ENCODE peak calls at places on chromosomes 3 and 15, in nine cellular contexts. W, J, I, B, X, K, S, D and T are unnamed samples.

GRCh38 chr3:49718419-49719213 is 868 bp downstream of the AMIGO3 start:
- DNase-seq in K (no peak), W (no peak), S (no peak), B (peak), D (no peak), J (no peak), X (no peak), I (no peak), T (no peak)

GRCh38 chr3:197501879-197502620 is 53.7 kb downstream of the BDH1 start:
- DNase-seq in S (peak), I (peak), J (peak), D (no peak), K (peak), X (no peak), W (peak), B (peak), T (peak)

GRCh38 chr15:63610209-63610841 is 13.1 kb downstream of the FBXL22 start:
- DNase-seq in J (peak), X (peak), S (peak), I (peak), W (peak), K (peak), D (peak), B (peak), T (peak)

GRCh38 chr3:31103181-31103580 is 208.7 kb upstream of the GADL1 start:
- DNase-seq in W (no peak), D (no peak), S (no peak), B (no peak), K (no peak), X (no peak), I (no peak), J (no peak), T (no peak)

GRCh38 chr3:178182337-178182761 is 353.9 kb upstream of the KCNMB2 start:
- DNase-seq in B (no peak), I (peak), S (peak), K (no peak), D (no peak), J (no peak), W (no peak), X (no peak), T (peak)

GRCh38 chr3:188037965-188038581 is 115.9 kb upstream of the LPP start:
- DNase-seq in K (no peak), W (no peak), I (no peak), S (no peak), D (no peak), X (no peak), B (no peak), J (no peak), T (no peak)

GRCh38 chr15:83694030-83694429 is 40.1 kb downstream of the ADAMTSL3 start:
- DNase-seq in X (no peak), I (no peak), B (no peak), S (no peak), J (no peak), K (no peak), D (no peak), W (peak), T (no peak)

GRCh38 chr3:45367451-45367850 is 20.9 kb upstream of the LARS2 start:
- DNase-seq in K (no peak), J (no peak), B (no peak), I (no peak), S (no peak), D (no peak), X (no peak), W (peak), T (no peak)

GRCh38 chr3:46664188-46664970 is 29.1 kb downstream of the ALS2CL start:
- DNase-seq in J (no peak), X (no peak), S (no peak), W (no peak), B (no peak), K (no peak), D (no peak), I (no peak), T (no peak)

GRCh38 chr15:58445861-58446260 is 14.1 kb downstream of the LIPC start:
- DNase-seq in X (no peak), W (no peak), J (no peak), S (no peak), I (no peak), B (no peak), D (no peak), K (no peak), T (no peak)

GRCh38 chr15:42549052-42549491 is 434 bp downstream of the HAUS2 start:
- DNase-seq in X (no peak), S (peak), I (no peak), D (peak), J (no peak), K (peak), W (peak), B (no peak), T (peak)

GRCh38 chr3:188776447-188776846 is 395.3 kb upstream of the TPRG1 start:
- DNase-seq in J (no peak), S (no peak), D (no peak), W (peak), K (no peak), I (no peak), B (no peak), X (no peak), T (no peak)